ENCODE peak calls at places on chromosomes 5 and 9, in four cellular contexts. R, Q, W and E are unnamed samples.

GRCh38 chr5:137735531-137736284 is at the start of gene KLHL3:
- DNase-seq in Q (peak), R (no peak), W (peak), E (peak)

GRCh38 chr5:134184155-134185135 is 7.7 kb upstream of the SKP1 start:
- DNase-seq in W (peak), R (peak), Q (peak), E (peak)

GRCh38 chr5:102481044-102481715 is 17.6 kb downstream of the SLCO6A1 start:
- DNase-seq in R (no peak), W (no peak), Q (no peak), E (no peak)

GRCh38 chr5:149618581-149619248 is 37.4 kb downstream of the ARHGEF37 start:
- DNase-seq in R (no peak), Q (no peak), W (no peak), E (no peak)

GRCh38 chr9:98538626-98539031 is 170.1 kb downstream of the GABBR2 start:
- DNase-seq in W (no peak), Q (no peak), R (no peak), E (no peak)

GRCh38 chr5:81283976-81284375 is 17.4 kb upstream of the ZCCHC9 start:
- DNase-seq in Q (no peak), W (no peak), R (no peak), E (no peak)

GRCh38 chr9:97529363-97530076 is 28.1 kb downstream of the TMOD1 start:
- DNase-seq in W (peak), R (no peak), Q (peak), E (peak)

GRCh38 chr9:4549751-4550295 is 59.6 kb downstream of the SLC1A1 start:
- DNase-seq in W (no peak), Q (no peak), R (no peak), E (no peak)

GRCh38 chr5:157900644-157901043 is 41.7 kb upstream of the CLINT1 start:
- DNase-seq in Q (no peak), R (no peak), W (no peak), E (no peak)

GRCh38 chr5:139294372-139295165 is 1.0 kb downstream of the MATR3 start:
- DNase-seq in R (peak), W (peak), Q (no peak), E (peak)
- TF ChIP-seq POLR2A in R (no peak), W (peak), Q (no peak), E (no peak)

GRCh38 chr5:77881528-77881927 is 105.4 kb upstream of the TBCA start:
- DNase-seq in Q (no peak), W (no peak), R (no peak), E (no peak)
- TF ChIP-seq POLR2A in Q (no peak), W (no peak), R (no peak), E (no peak)

DNA sequence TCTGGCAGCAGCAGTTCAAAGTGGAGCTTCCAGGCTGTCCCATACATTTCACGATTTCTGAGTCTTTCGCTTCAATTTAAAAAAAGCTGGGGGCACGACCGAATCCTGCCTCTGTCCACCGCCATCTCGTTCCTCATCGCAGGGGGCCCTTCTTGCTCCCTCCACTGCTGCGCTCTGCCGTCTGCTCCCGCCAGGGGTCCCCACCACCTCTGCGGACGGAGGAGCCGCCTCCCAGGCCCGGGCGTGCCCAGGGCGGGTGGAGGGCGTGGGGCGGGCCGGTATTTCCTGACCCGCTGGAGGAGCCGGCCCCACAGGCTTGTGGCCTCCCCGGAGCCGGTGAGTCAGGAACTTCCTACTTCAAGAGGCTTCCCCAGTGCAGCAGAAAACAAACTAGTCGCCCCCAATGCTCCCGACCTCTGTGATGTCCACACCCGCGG is 50.4 kb downstream of the USP20 start:
- DNase-seq in R (peak), W (peak), Q (peak), E (peak)
- TF ChIP-seq POLR2A in R (no peak), W (no peak), Q (peak), E (peak)

GRCh38 chr9:69371001-69371400 is 46.0 kb downstream of the ENTREP1 start:
- DNase-seq in R (no peak), Q (no peak), W (no peak), E (no peak)

GRCh38 chr9:69364510-69365150 is 39.6 kb downstream of the ENTREP1 start:
- DNase-seq in W (no peak), Q (no peak), R (no peak), E (no peak)

GRCh38 chr9:69370430-69370829 is 45.4 kb downstream of the ENTREP1 start:
- DNase-seq in R (no peak), W (no peak), Q (no peak), E (no peak)
- TF ChIP-seq POLR2A in R (no peak), W (no peak), Q (no peak), E (no peak)

DNA sequence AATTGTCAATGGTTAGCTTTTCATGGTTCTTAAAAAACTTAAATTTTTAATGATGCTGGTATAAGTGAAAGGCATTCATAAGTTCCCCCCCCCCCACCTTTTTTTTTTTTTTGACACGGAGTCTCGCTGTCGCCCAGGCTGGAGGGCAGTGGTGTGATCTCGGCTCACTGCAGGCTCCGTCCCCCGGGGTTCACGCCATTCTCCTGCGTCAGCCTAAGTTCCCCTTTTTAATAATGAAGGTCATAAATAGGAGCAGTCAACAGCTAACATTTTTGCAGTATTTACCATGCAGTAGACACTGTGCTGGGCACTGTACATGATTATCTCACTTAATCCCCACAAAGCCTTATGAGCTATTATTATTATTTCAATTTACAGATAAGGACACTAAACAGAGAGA is 556.3 kb downstream of the PDE4D start:
- DNase-seq in R (no peak), Q (no peak), W (no peak), E (no peak)
- TF ChIP-seq POLR2A in R (no peak), Q (no peak), W (no peak), E (no peak)

GRCh38 chr9:134267305-134268265 is 58.7 kb upstream of the RXRA start:
- DNase-seq in W (no peak), Q (no peak), R (no peak), E (no peak)
- TF ChIP-seq POLR2A in W (no peak), Q (no peak), R (no peak), E (no peak)